ENCODE peak calls at places on chromosomes 7 and 10, in four cellular contexts. U is H7; W is ascending aorta; V is CD8-positive, alpha-beta T cell. F is an unnamed sample.

GRCh38 chr7:37028909-37029440 is 304.7 kb upstream of the AOAH start:
- DNase-seq in U (no peak), W (no peak), V (no peak), F (no peak)

GRCh38 chr10:96850825-96851224 is 18.7 kb downstream of the LCOR start:
- DNase-seq in U (no peak), W (no peak), V (no peak), F (no peak)

GRCh38 chr10:125605167-125605566 is 77.8 kb downstream of the TEX36 start:
- DNase-seq in U (no peak), W (no peak), V (no peak), F (no peak)

GRCh38 chr10:70270952-70271351 is 12.9 kb downstream of the NPFFR1 start:
- DNase-seq in U (no peak), W (no peak), V (no peak), F (no peak)

GRCh38 chr10:17386616-17387075 is 67.7 kb downstream of the ST8SIA6 start:
- DNase-seq in U (no peak), W (no peak), V (no peak), F (no peak)

GRCh38 chr10:98344589-98345038 is 70.4 kb downstream of the PYROXD2 start:
- DNase-seq in U (no peak), W (peak), V (no peak), F (no peak)

GRCh38 chr10:34759161-34759836 is 55.8 kb downstream of the PARD3 start:
- DNase-seq in U (no peak), W (no peak), V (no peak), F (no peak)

GRCh38 chr7:143334244-143334643 is 18.3 kb downstream of the CLCN1 start:
- DNase-seq in U (no peak), W (no peak), V (no peak), F (no peak)

GRCh38 chr7:125480762-125481161 is 551.1 kb upstream of the POT1 start:
- DNase-seq in U (no peak), W (no peak), V (no peak), F (no peak)

GRCh38 chr7:95687759-95688343 is 84.5 kb upstream of the DYNC1I1 start:
- DNase-seq in U (no peak), W (no peak), V (no peak), F (no peak)

GRCh38 chr10:88273567-88273966 is 309.6 kb downstream of the RNLS start:
- DNase-seq in U (no peak), W (no peak), V (no peak), F (no peak)

GRCh38 chr7:130393095-130393494 is 12.8 kb downstream of the CPA1 start:
- DNase-seq in U (no peak), W (no peak), V (no peak), F (no peak)

GRCh38 chr10:28302012-28302667 is 724 bp downstream of the MPP7 start:
- DNase-seq in U (peak), W (no peak), V (no peak), F (no peak)

GRCh38 chr7:52838981-52839411 is 196.4 kb upstream of the POM121L12 start:
- DNase-seq in U (no peak), W (no peak), V (no peak), F (no peak)

GRCh38 chr7:117320523-117320922 is 2.3 kb downstream of the WNT2 start:
- DNase-seq in U (no peak), W (no peak), V (no peak), F (no peak)

GRCh38 chr7:92872701-92873100 is 36.3 kb upstream of the CDK6 start:
- DNase-seq in U (no peak), W (no peak), V (no peak), F (peak)

GRCh38 chr10:132654708-132655661 is 117.4 kb downstream of the INPP5A start:
- DNase-seq in U (peak), W (no peak), V (peak), F (peak)

GRCh38 chr10:132522521-132523411 is 14.8 kb upstream of the INPP5A start:
- DNase-seq in U (peak), W (no peak), V (no peak), F (no peak)

GRCh38 chr7:152054377-152055230 is 29.1 kb downstream of the GALNT11 start:
- DNase-seq in U (no peak), W (no peak), V (no peak), F (no peak)

F was measured in HFF-Myc.